ENCODE peak calls at places on chromosomes 16 and 17, in seven cellular contexts. S is NCI-H1092 treated with DMSO at 0.1 percent for 48 hours; Y is stimulated activated CD8-positive, alpha-beta memory T cell treated with anti-CD3 and anti-CD28 coated beads, Interleukin-15, amount 100 ng/mL, for 4 hours; K is OCI-LY7; A is HEK293T; V is bronchial epithelial cell; N is GM12892. J is an unnamed sample.

GRCh38 chr17:76354747-76355310 is 1.1 kb upstream of the PRPSAP1 start:
- DNase-seq in S (no peak), Y (no peak), K (peak), A (no peak), V (no peak), N (no peak), J (no peak)

GRCh38 chr16:80303691-80304090 is 237.1 kb upstream of the DYNLRB2 start:
- DNase-seq in S (no peak), Y (no peak), K (no peak), A (no peak), V (no peak), N (no peak), J (no peak)

GRCh38 chr17:2903193-2903974 is 107.1 kb downstream of the RAP1GAP2 start:
- DNase-seq in S (peak), Y (no peak), K (no peak), A (no peak), V (no peak), N (no peak), J (no peak)

GRCh38 chr17:733743-734142 is 1.3 kb downstream of the TLCD3A start:
- DNase-seq in S (no peak), Y (no peak), K (no peak), A (no peak), V (no peak), N (no peak), J (no peak)

GRCh38 chr17:65750678-65751077 is 189.2 kb upstream of the AXIN2 start:
- DNase-seq in S (peak), Y (no peak), K (peak), A (no peak), V (peak), N (no peak), J (peak)

GRCh38 chr16:4940719-4941118 is 3.8 kb upstream of the PPL start:
- DNase-seq in S (no peak), Y (no peak), K (no peak), A (no peak), V (no peak), N (no peak), J (no peak)

GRCh38 chr16:29760567-29761279 is 14.9 kb upstream of the C16orf54 start:
- DNase-seq in S (no peak), Y (no peak), K (no peak), A (no peak), V (no peak), N (no peak), J (no peak)

GRCh38 chr16:89583197-89583894 is 7.8 kb downstream of the CPNE7 start:
- DNase-seq in S (no peak), Y (no peak), K (no peak), A (no peak), V (no peak), N (no peak), J (no peak)

GRCh38 chr17:55817273-55817709 is 66.4 kb downstream of the PCTP start:
- DNase-seq in S (no peak), Y (no peak), K (no peak), A (no peak), V (no peak), N (no peak), J (no peak)

GRCh38 chr17:14144513-14144912 is 75.2 kb downstream of the COX10 start:
- DNase-seq in S (no peak), Y (no peak), K (no peak), A (no peak), V (no peak), N (no peak), J (no peak)

GRCh38 chr17:51537996-51538550 is 277.7 kb downstream of the UTP18 start:
- DNase-seq in S (no peak), Y (no peak), K (no peak), A (no peak), V (no peak), N (no peak), J (no peak)

GRCh38 chr17:41678907-41679739 is 9.6 kb upstream of the EIF1 start:
- DNase-seq in S (no peak), Y (no peak), K (peak), A (no peak), V (peak), N (no peak), J (no peak)

GRCh38 chr16:68235105-68235881 is 634 bp downstream of the ESRP2 start:
- DNase-seq in S (no peak), Y (no peak), K (no peak), A (no peak), V (peak), N (no peak), J (peak)

GRCh38 chr17:59311051-59311468 is 20.4 kb upstream of the YPEL2 start:
- DNase-seq in S (peak), Y (no peak), K (peak), A (peak), V (peak), N (no peak), J (peak)

GRCh38 chr17:77214328-77214727 is 73.6 kb downstream of the SEC14L1 start:
- DNase-seq in S (no peak), Y (no peak), K (no peak), A (no peak), V (no peak), N (no peak), J (no peak)

GRCh38 chr16:58442547-58442946 is 50.3 kb downstream of the GINS3 start:
- DNase-seq in S (peak), Y (no peak), K (no peak), A (no peak), V (no peak), N (no peak), J (no peak)

GRCh38 chr17:43021739-43022512 is at the start of gene VAT1:
- DNase-seq in S (peak), Y (peak), K (peak), A (peak), V (peak), N (peak), J (peak)

GRCh38 chr17:28849281-28849680 is 5.5 kb upstream of the ERAL1 start:
- DNase-seq in S (no peak), Y (no peak), K (no peak), A (no peak), V (no peak), N (no peak), J (no peak)

GRCh38 chr17:29292071-29292991 is 1.6 kb downstream of the NUFIP2 start:
- DNase-seq in S (peak), Y (peak), K (peak), A (peak), V (peak), N (peak), J (peak)

GRCh38 chr17:75899767-75900468 is 3.2 kb upstream of the TRIM65 start:
- DNase-seq in S (no peak), Y (no peak), K (no peak), A (no peak), V (no peak), N (no peak), J (no peak)

GRCh38 chr17:82241926-82242697 is 13.3 kb downstream of the SLC16A3 start:
- DNase-seq in S (no peak), Y (no peak), K (no peak), A (no peak), V (peak), N (no peak), J (no peak)

GRCh38 chr16:51271156-51271555 is 120.1 kb upstream of the SALL1 start:
- DNase-seq in S (no peak), Y (no peak), K (no peak), A (no peak), V (no peak), N (no peak), J (no peak)

GRCh38 chr17:55726440-55726839 is 3.8 kb upstream of the TMEM100 start:
- DNase-seq in S (peak), Y (no peak), K (no peak), A (no peak), V (peak), N (no peak), J (peak)

GRCh38 chr17:82881900-82882714 is 42.3 kb upstream of the ZNF750 start:
- DNase-seq in S (no peak), Y (no peak), K (no peak), A (no peak), V (no peak), N (no peak), J (no peak)

GRCh38 chr16:19589771-19590302 is 34.3 kb downstream of the VPS35L start:
- DNase-seq in S (no peak), Y (no peak), K (no peak), A (no peak), V (no peak), N (no peak), J (no peak)

GRCh38 chr17:31458829-31459228 is 67.4 kb downstream of the RAB11FIP4 start:
- DNase-seq in S (no peak), Y (no peak), K (no peak), A (no peak), V (no peak), N (no peak), J (no peak)

GRCh38 chr17:40337351-40337750 is 27.2 kb downstream of the GJD3 start:
- DNase-seq in S (no peak), Y (no peak), K (no peak), A (no peak), V (no peak), N (no peak), J (no peak)

GRCh38 chr17:33038740-33039139 is 47.1 kb downstream of the SPACA3 start:
- DNase-seq in S (peak), Y (no peak), K (peak), A (peak), V (no peak), N (no peak), J (no peak)

GRCh38 chr17:81641825-81642489 is 5.0 kb downstream of the TSPAN10 start:
- DNase-seq in S (no peak), Y (no peak), K (no peak), A (no peak), V (peak), N (no peak), J (no peak)

GRCh38 chr17:44844390-44844830 is 3.3 kb upstream of the HIGD1B start:
- DNase-seq in S (no peak), Y (no peak), K (no peak), A (no peak), V (no peak), N (no peak), J (no peak)

GRCh38 chr16:88772871-88773811 is 11.9 kb downstream of the PIEZO1 start:
- DNase-seq in S (peak), Y (no peak), K (no peak), A (no peak), V (no peak), N (no peak), J (no peak)

GRCh38 chr16:74623214-74623842 is 16.4 kb upstream of the GLG1 start:
- DNase-seq in S (peak), Y (no peak), K (peak), A (peak), V (peak), N (no peak), J (peak)

GRCh38 chr16:49652441-49653175 is 203.3 kb downstream of the ZNF423 start:
- DNase-seq in S (peak), Y (no peak), K (no peak), A (no peak), V (no peak), N (no peak), J (peak)

GRCh38 chr16:85309656-85310587 is 197.7 kb upstream of the CIBAR2 start:
- DNase-seq in S (peak), Y (no peak), K (peak), A (no peak), V (no peak), N (no peak), J (no peak)

J was measured in COR-L47.